ENCODE peak calls at places on chromosomes 13 and 19, in five cellular contexts. Z, T, J, P and W are unnamed samples.
A peak's percentile ranks its signal among the peaks of the same experiment; 100 is the strongest.

GRCh38 chr13:79662882-79663281 is 181.9 kb downstream of the NDFIP2 start:
- DNase-seq in Z (peak; percentile 24), T (no peak), J (no peak), P (peak; percentile 42), W (no peak)

GRCh38 chr13:100128373-100128772 is 39.5 kb downstream of the PCCA start:
- DNase-seq in Z (peak; percentile 80), T (peak; percentile 3), J (peak; percentile 17), P (no peak), W (no peak)

GRCh38 chr13:46683879-46684278 is 113.1 kb downstream of the ESD start:
- DNase-seq in Z (peak; percentile 22), T (no peak), J (no peak), P (no peak), W (no peak)

GRCh38 chr19:33470040-33470330 is 51.6 kb downstream of the PEPD start:
- DNase-seq in Z (no peak), T (no peak), J (no peak), P (no peak), W (no peak)

GRCh38 chr13:49082653-49083536 is 107.2 kb downstream of the FNDC3A start:
- DNase-seq in Z (peak; percentile 65), T (no peak), J (peak; percentile 89), P (no peak), W (no peak)

GRCh38 chr13:27549406-27549981 is 70.8 kb downstream of the LNX2 start:
- DNase-seq in Z (no peak), T (no peak), J (no peak), P (no peak), W (no peak)

GRCh38 chr19:16969127-16969526 is 57.5 kb downstream of the CPAMD8 start:
- DNase-seq in Z (no peak), T (no peak), J (peak; percentile 10), P (no peak), W (no peak)

GRCh38 chr13:29418026-29418425 is 177.5 kb downstream of the SLC7A1 start:
- DNase-seq in Z (no peak), T (no peak), J (no peak), P (no peak), W (no peak)

GRCh38 chr13:46295531-46296464 is 84.1 kb downstream of the LRRC63 start:
- DNase-seq in Z (peak; percentile 98), T (no peak), J (peak; percentile 97), P (peak; percentile 73), W (peak; percentile 91)

GRCh38 chr13:97426695-97427094 is 7.3 kb upstream of the RAP2A start:
- DNase-seq in Z (no peak), T (no peak), J (no peak), P (no peak), W (no peak)

GRCh38 chr19:13238891-13239534 is 88.8 kb downstream of the IER2 start:
- DNase-seq in Z (no peak), T (no peak), J (no peak), P (no peak), W (no peak)

GRCh38 chr13:44061876-44062275 is 182.2 kb downstream of the LACC1 start:
- DNase-seq in Z (no peak), T (no peak), J (no peak), P (no peak), W (no peak)

GRCh38 chr13:95298971-95299627 is 2.2 kb downstream of the ABCC4 start:
- DNase-seq in Z (peak; percentile 82), T (peak; percentile 52), J (peak; percentile 53), P (no peak), W (no peak)

GRCh38 chr19:34363930-34364329 is 1.1 kb upstream of the GPI start:
- DNase-seq in Z (no peak), T (no peak), J (no peak), P (no peak), W (no peak)

GRCh38 chr13:105616313-105617075 is 919.0 kb downstream of the EFNB2 start:
- DNase-seq in Z (peak; percentile 44), T (no peak), J (no peak), P (peak; percentile 6), W (no peak)

GRCh38 chr13:96984061-96984508 is 10.2 kb downstream of the OXGR1 start:
- DNase-seq in Z (no peak), T (peak; percentile 50), J (peak; percentile 16), P (peak; percentile 75), W (no peak)

GRCh38 chr13:66225071-66225470 is 1005.1 kb downstream of the PCDH9 start:
- DNase-seq in Z (no peak), T (no peak), J (no peak), P (no peak), W (peak; percentile 17)

GRCh38 chr13:106619688-106620555 is 52.0 kb upstream of the ARGLU1 start:
- DNase-seq in Z (peak; percentile 81), T (peak; percentile 12), J (peak; percentile 83), P (peak; percentile 61), W (peak; percentile 34)

GRCh38 chr13:62629618-62630017 is 1214.0 kb upstream of the PCDH20 start:
- DNase-seq in Z (no peak), T (no peak), J (no peak), P (no peak), W (no peak)

GRCh38 chr13:28638756-28639155 is 20.2 kb upstream of the POMP start:
- DNase-seq in Z (no peak), T (no peak), J (no peak), P (no peak), W (no peak)

GRCh38 chr19:15702590-15702930 is 25.3 kb upstream of the OR10H2 start:
- DNase-seq in Z (peak; percentile 3), T (peak; percentile 85), J (peak; percentile 26), P (peak; percentile 40), W (peak; percentile 22)

GRCh38 chr13:29573190-29573589 is 22.3 kb downstream of the SLC7A1 start:
- DNase-seq in Z (peak; percentile 48), T (no peak), J (peak; percentile 60), P (peak; percentile 19), W (no peak)

GRCh38 chr13:99086149-99086868 is 108.4 kb upstream of the DOCK9 start:
- DNase-seq in Z (peak; percentile 42), T (peak; percentile 75), J (peak; percentile 91), P (peak; percentile 42), W (peak; percentile 70)

GRCh38 chr13:96065851-96066250 is 12.7 kb upstream of the UGGT2 start:
- DNase-seq in Z (no peak), T (no peak), J (no peak), P (no peak), W (no peak)

GRCh38 chr13:28532226-28533048 is 37.5 kb upstream of the FLT1 start:
- DNase-seq in Z (no peak), T (no peak), J (peak; percentile 55), P (peak; percentile 69), W (no peak)

GRCh38 chr13:91185294-91185863 is 162.1 kb upstream of the MIR17HG start:
- DNase-seq in Z (peak; percentile 57), T (no peak), J (peak; percentile 15), P (peak; percentile 2), W (no peak)

GRCh38 chr19:40444181-40445005 is at the start of gene SERTAD3:
- DNase-seq in Z (peak; percentile 94), T (peak; percentile 98), J (peak; percentile 99), P (peak; percentile 97), W (peak; percentile 96)

GRCh38 chr19:52520013-52520412 is 7.5 kb upstream of the ZNF808 start:
- DNase-seq in Z (no peak), T (no peak), J (no peak), P (no peak), W (no peak)

GRCh38 chr13:73819711-73820110 is 314.5 kb downstream of the KLF12 start:
- DNase-seq in Z (no peak), T (no peak), J (no peak), P (no peak), W (no peak)

GRCh38 chr13:107832521-107833095 is 382.7 kb downstream of the LIG4 start:
- DNase-seq in Z (peak; percentile 56), T (no peak), J (no peak), P (no peak), W (no peak)

DNA sequence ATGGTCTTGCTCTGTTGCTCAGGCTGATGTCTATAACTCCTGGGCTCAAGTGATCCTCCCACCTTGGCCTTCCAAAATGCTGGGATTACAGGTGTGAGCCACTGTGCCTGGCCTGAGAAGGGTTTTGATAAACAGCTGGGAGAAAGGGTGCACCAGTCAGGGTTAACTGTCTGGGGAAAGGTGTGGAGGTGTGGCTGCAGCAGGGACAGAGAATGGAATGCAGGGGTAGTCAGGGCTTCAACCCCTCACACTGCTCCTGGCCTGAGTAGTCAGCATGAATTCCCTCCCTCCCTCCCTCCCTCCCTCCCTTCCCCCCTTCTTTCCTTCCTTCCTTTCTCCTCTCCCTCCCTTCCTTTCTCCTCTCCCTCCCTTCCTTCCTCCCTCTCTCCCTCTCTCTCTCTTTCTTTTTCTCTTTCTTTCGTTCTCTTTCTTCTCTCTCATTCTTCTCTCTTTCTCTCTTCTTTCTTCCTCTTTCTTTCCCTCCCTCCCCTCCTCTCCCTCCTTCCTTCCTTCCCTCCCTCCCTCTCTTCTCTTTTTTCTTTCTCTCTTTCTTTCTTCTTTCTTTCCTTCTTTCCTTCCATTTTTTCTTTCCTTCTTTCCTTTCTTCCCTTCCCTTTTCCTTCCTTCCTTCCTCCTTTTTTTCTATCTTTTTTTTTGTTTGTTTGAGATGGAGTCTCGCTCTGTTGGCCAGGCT is 16.0 kb downstream of the MYO1F start:
- DNase-seq in Z (no peak), T (no peak), J (no peak), P (no peak), W (no peak)
- TF ChIP-seq EZH2 in Z (no peak), T (no peak), J (no peak), P (no peak), W (no peak)

GRCh38 chr19:10292206-10292788 is 2.5 kb downstream of the ICAM5 start:
- DNase-seq in Z (peak; percentile 59), T (peak; percentile 50), J (peak; percentile 91), P (peak; percentile 48), W (no peak)

GRCh38 chr19:10292789-10293636 is 3.3 kb downstream of the ICAM5 start:
- DNase-seq in Z (no peak), T (no peak), J (peak; percentile 29), P (no peak), W (no peak)

GRCh38 chr19:10290439-10290875 is 705 bp downstream of the ICAM5 start:
- DNase-seq in Z (no peak), T (no peak), J (peak; percentile 73), P (no peak), W (no peak)

GRCh38 chr19:10290876-10291553 is 1.3 kb downstream of the ICAM5 start:
- DNase-seq in Z (peak; percentile 40), T (peak; percentile 49), J (peak; percentile 80), P (no peak), W (no peak)

DNA sequence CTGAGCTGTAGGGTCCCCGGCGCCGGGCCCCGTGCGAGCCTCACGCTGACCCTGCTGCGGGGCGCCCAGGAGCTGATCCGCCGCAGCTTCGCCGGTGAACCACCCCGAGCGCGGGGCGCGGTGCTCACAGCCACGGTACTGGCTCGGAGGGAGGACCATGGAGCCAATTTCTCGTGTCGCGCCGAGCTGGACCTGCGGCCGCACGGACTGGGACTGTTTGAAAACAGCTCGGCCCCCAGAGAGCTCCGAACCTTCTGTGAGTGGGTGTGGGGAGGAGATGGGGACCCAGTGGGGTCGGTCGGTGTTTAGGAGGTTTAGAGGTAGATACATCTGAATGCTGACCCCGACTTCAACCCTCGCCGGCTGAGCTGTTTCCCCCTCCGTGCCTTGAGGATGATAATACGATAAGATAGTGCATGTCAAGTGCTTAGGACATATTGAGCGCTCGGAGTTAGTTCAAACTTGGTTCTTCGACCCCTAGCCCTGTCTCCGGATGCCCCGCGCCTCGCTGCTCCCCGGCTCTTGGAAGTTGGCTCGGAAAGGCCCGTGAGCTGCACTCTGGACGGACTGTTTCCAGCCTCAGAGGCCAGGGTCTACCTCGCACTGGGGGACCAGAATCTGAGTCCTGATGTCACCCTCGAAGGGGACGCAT is 1.9 kb downstream of the ICAM5 start:
- DNase-seq in Z (no peak), T (no peak), J (peak; percentile 58), P (no peak), W (no peak)
- TF ChIP-seq EZH2 in Z (peak; percentile 54), T (no peak), J (no peak), P (peak; percentile 17), W (no peak)

GRCh38 chr19:1478934-1479707 is at the start of gene C19orf25:
- DNase-seq in Z (peak; percentile 92), T (peak; percentile 88), J (peak; percentile 98), P (peak; percentile 91), W (peak; percentile 95)
- TF ChIP-seq EZH2 in Z (no peak), T (no peak), J (no peak), P (no peak), W (no peak)

GRCh38 chr13:112058941-112059340 is 8.0 kb upstream of the SOX1 start:
- DNase-seq in Z (no peak), T (no peak), J (no peak), P (no peak), W (no peak)
- TF ChIP-seq EZH2 in Z (no peak), T (no peak), J (no peak), P (no peak), W (no peak)